ENCODE peak calls at places on chromosome 16, in eight cellular contexts. E is esophagus muscularis mucosa, I is cardiac muscle cell, K is colonic mucosa, C is neural progenitor cell, W is bronchial epithelial cell, V is upper lobe of right lung, D is uterus. U is an unnamed sample.

GRCh38 chr16:66357523-66357928 is 9.0 kb upstream of the CDH5 start:
- DNase-seq in E (no peak), K (peak), V (no peak), C (peak), I (peak), W (peak), D (peak), U (peak)

GRCh38 chr16:57091200-57091989 is 988 bp upstream of the CPNE2 start:
- DNase-seq in D (peak), W (peak), E (no peak), V (peak), I (peak), K (peak), C (peak), U (no peak)

GRCh38 chr16:23876256-23876896 is 40.6 kb downstream of the PRKCB start:
- DNase-seq in W (no peak), K (no peak), D (no peak), V (no peak), I (no peak), C (no peak), E (no peak), U (no peak)

GRCh38 chr16:87252269-87252970 is 64.8 kb downstream of the C16orf95 start:
- DNase-seq in E (no peak), I (no peak), W (no peak), C (no peak), K (no peak), V (peak), D (no peak), U (no peak)

GRCh38 chr16:75305364-75306101 is 54.1 kb upstream of the BCAR1 start:
- DNase-seq in I (peak), E (no peak), W (peak), V (no peak), K (peak), D (peak), C (no peak), U (peak)

GRCh38 chr16:67594956-67595355 is 32.6 kb downstream of the CTCF start:
- DNase-seq in V (no peak), D (no peak), E (no peak), C (no peak), W (peak), K (no peak), I (peak), U (no peak)

GRCh38 chr16:27690604-27691003 is 140.7 kb downstream of the KATNIP start:
- DNase-seq in C (peak), D (no peak), E (no peak), V (peak), I (peak), K (peak), W (no peak), U (peak)

GRCh38 chr16:84370723-84371552 is 2.6 kb downstream of the ATP2C2 start:
- DNase-seq in E (no peak), C (no peak), W (no peak), I (no peak), V (no peak), D (no peak), K (peak), U (no peak)

GRCh38 chr16:55971447-55971846 is 96.3 kb upstream of the CES5A start:
- DNase-seq in D (no peak), V (no peak), C (no peak), W (no peak), I (no peak), E (no peak), K (no peak), U (no peak)

GRCh38 chr16:66150691-66151090 is 215.8 kb upstream of the CDH5 start:
- DNase-seq in I (peak), E (no peak), C (no peak), W (peak), V (no peak), K (no peak), D (no peak), U (peak)

GRCh38 chr16:24178496-24178895 is 77.6 kb upstream of the CACNG3 start:
- DNase-seq in D (no peak), W (no peak), K (no peak), I (no peak), E (no peak), C (peak), V (no peak), U (peak)

GRCh38 chr16:82081271-82081670 is 46.2 kb downstream of the HSD17B2 start:
- DNase-seq in W (peak), V (no peak), K (no peak), I (no peak), C (no peak), E (no peak), D (no peak), U (no peak)

GRCh38 chr16:80947708-80948615 is 58.7 kb downstream of the CMC2 start:
- DNase-seq in D (no peak), W (peak), C (peak), K (no peak), E (peak), V (no peak), I (no peak), U (no peak)

GRCh38 chr16:25886598-25886997 is 194.8 kb downstream of the HS3ST4 start:
- DNase-seq in E (no peak), V (no peak), I (no peak), K (no peak), C (no peak), W (no peak), D (no peak), U (no peak)

GRCh38 chr16:66924527-66925321 is 611 bp downstream of the RRAD start:
- DNase-seq in I (no peak), D (no peak), W (no peak), K (peak), C (peak), V (peak), E (no peak), U (peak)

GRCh38 chr16:84391151-84391873 is 23.0 kb downstream of the ATP2C2 start:
- DNase-seq in D (no peak), I (peak), K (peak), E (no peak), W (no peak), C (no peak), V (peak), U (no peak)

GRCh38 chr16:70777973-70778406 is 23.0 kb downstream of the VAC14 start:
- DNase-seq in K (no peak), E (no peak), D (peak), V (peak), I (no peak), W (no peak), C (no peak), U (no peak)

GRCh38 chr16:30895592-30896202 is 717 bp upstream of the CTF1 start:
- DNase-seq in K (no peak), D (peak), E (no peak), C (no peak), W (no peak), I (no peak), V (no peak), U (no peak)

GRCh38 chr16:12354296-12354818 is 377.8 kb downstream of the SNX29 start:
- DNase-seq in E (no peak), K (no peak), I (no peak), W (no peak), V (no peak), D (no peak), C (no peak), U (no peak)

GRCh38 chr16:70383421-70383960 is 36.8 kb downstream of the DDX19A start:
- DNase-seq in K (no peak), C (no peak), V (no peak), I (no peak), E (no peak), W (no peak), D (no peak), U (no peak)

GRCh38 chr16:4681471-4682083 is 11.8 kb upstream of the NUDT16L1 start:
- DNase-seq in K (no peak), I (no peak), W (no peak), C (no peak), E (no peak), V (no peak), D (no peak), U (no peak)

GRCh38 chr16:15425861-15426260 is 8.5 kb upstream of the BMERB1 start:
- DNase-seq in V (no peak), W (no peak), I (no peak), E (no peak), D (no peak), K (no peak), C (no peak), U (no peak)

DNA sequence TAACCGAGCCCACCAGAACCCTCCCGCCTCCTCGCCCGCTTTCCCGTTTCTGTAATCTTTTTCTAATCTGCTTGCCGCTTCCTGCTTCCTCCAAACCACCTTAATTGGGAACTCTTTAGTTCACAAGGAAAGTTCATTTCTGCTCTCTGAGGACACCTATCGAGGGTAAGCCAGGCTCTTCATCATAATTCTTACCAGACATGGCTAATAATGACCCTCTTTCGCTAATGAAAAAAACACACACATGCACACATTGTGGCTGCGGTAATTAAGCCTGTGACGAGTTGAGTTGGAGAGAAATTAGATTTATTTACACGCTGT is 100.7 kb downstream of the ZNF423 start:
- DNase-seq in I (peak), K (peak), D (no peak), W (peak), E (no peak), C (peak), V (no peak), U (no peak)
- H3K4me3 ChIP-seq in I (peak), K (peak), D (peak), W (no peak), E (peak), C (peak), V (peak), U (no peak)

DNA sequence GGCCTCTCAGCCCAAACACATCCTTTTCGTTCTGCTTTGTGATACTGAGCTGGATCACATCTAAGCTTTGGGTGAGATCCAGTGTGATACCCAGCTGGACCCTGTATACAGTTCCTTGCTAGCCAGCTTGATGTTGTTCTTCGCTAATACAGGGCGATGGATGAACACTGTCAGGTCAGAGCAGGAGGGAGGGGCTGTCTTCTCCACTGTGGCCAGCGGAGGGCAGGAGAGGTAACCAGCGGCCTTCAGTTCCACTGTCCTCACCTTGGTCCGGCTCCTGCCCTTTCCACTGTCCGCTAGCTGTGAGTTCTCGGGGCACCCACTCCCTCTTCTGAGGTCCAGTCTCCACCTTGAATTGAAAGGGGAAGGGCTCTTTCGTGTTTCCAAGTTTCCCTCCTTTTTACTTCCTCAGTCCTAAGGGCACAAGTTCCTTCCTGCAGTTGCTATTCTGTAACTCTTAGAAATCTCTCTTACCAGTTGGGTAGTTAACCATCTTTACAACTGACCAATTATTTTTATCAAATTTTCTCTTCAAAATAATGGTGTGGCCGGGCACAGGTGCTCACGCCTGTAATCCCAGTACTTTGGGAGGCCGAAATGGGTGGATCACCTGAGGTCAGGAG is 3.0 kb upstream of the ZNF213 start:
- DNase-seq in K (peak), C (peak), I (peak), E (no peak), V (peak), W (peak), D (no peak), U (no peak)
- TF ChIP-seq CTCF in K (peak), C (peak), I (peak), E (peak), V (peak), W (peak), D (peak), U (peak)

GRCh38 chr16:86222965-86223551 is 287.3 kb upstream of the FOXF1 start:
- DNase-seq in W (no peak), C (no peak), D (no peak), V (no peak), E (no peak), I (peak), K (no peak), U (no peak)
- H3K4me3 ChIP-seq in W (no peak), C (no peak), D (no peak), V (no peak), E (peak), I (no peak), K (no peak), U (no peak)

GRCh38 chr16:8936421-8936820 is 27.3 kb downstream of the USP7 start:
- DNase-seq in C (peak), D (no peak), E (no peak), V (no peak), K (no peak), W (peak), I (peak), U (peak)
- TF ChIP-seq CTCF in C (peak), D (peak), E (no peak), V (peak), K (peak), W (peak), I (peak), U (peak)

DNA sequence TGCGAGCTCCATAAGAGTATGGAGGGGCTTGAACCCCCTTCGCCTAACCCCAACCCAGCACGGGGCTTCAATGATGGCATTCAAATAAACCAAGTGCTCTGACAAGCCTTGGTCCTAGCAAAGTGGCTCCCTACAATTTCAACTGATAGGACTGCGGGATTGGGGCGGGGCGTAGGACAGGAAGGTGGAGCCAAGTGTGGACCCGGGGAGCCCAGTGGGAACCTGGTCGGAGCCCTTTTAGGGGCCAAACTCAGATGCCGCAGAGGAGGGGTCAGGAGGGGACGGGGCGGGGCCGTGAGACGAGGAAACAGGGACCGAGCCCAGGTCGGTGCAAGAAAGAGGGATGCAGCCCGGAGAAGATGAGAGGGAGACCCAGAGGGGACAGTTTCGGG is 13.2 kb upstream of the CDIPT start:
- DNase-seq in E (no peak), V (no peak), W (no peak), C (peak), K (no peak), D (no peak), I (no peak), U (no peak)
- H3K4me3 ChIP-seq in E (peak), V (peak), W (no peak), C (peak), K (peak), D (no peak), I (no peak), U (no peak)

DNA sequence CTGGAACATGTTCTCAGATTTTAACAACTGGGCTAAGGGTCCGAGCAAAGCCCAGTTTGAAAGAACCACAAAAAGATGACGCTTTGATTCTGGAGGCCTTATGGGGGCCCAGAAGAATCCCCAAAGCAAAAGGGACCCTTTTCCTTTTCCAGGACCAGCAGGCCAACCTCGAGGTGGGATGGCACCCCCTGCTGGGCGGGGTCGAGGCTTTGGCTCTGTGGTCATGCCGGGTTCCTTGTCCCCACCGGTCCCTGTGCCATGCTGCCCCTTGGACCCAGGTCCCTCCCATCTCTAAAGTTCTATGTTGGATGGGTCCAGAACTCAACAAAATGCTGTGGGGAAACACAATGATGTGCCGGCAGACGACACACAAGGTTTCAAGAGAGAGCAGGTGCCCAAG is 30.9 kb downstream of the TMEM204 start:
- DNase-seq in D (no peak), C (no peak), W (no peak), K (no peak), I (no peak), E (no peak), V (no peak), U (peak)
- TF ChIP-seq CTCF in D (no peak), C (no peak), W (peak), K (no peak), I (peak), E (no peak), V (peak), U (peak)

U was measured in GM12865.